ENCODE peak calls at places on chromosome 10, in ten cellular contexts. Z, H, G, S, T, X, D, O, Y and E are unnamed samples.
A peak's percentile ranks its signal among the peaks of the same experiment; 100 is the strongest.

GRCh38 chr10:103668351-103669242 is 175.1 kb downstream of the NEURL1 start:
- DNase-seq in Z (no peak), Y (peak; percentile 24), G (peak; percentile 86), S (peak; percentile 47), O (no peak), D (no peak), H (no peak), T (no peak), X (peak; percentile 78), E (no peak)

GRCh38 chr10:104120061-104120460 is 1.9 kb upstream of the SFR1 start:
- DNase-seq in S (no peak), D (no peak), Y (peak; percentile 24), Z (no peak), T (no peak), X (peak; percentile 16), H (peak; percentile 89), G (no peak), O (no peak), E (no peak)

GRCh38 chr10:65950075-65950474 is 975.8 kb upstream of the LRRTM3 start:
- DNase-seq in S (peak; percentile 20), Z (no peak), O (peak; percentile 4), G (no peak), Y (peak; percentile 13), X (no peak), T (no peak), D (no peak), H (peak; percentile 40), E (no peak)

GRCh38 chr10:22612316-22612715 is 102.1 kb downstream of the PIP4K2A start:
- DNase-seq in G (no peak), H (no peak), Y (no peak), O (no peak), S (no peak), X (no peak), D (peak; percentile 46), T (no peak), Z (no peak), E (no peak)

GRCh38 chr10:8049874-8050560 is 4.5 kb upstream of the GATA3 start:
- DNase-seq in D (no peak), T (no peak), S (no peak), O (peak; percentile 47), X (no peak), Z (peak; percentile 58), H (peak; percentile 65), G (no peak), Y (no peak), E (no peak)

GRCh38 chr10:45058992-45059561 is 58.4 kb downstream of the ZNF22 start:
- DNase-seq in G (no peak), Y (no peak), Z (no peak), S (no peak), T (no peak), H (peak; percentile 32), O (no peak), X (no peak), D (no peak), E (no peak)

GRCh38 chr10:32112055-32112454 is 55.8 kb upstream of the KIF5B start:
- DNase-seq in D (no peak), Y (peak; percentile 62), H (peak; percentile 55), S (peak; percentile 52), Z (no peak), T (peak; percentile 57), X (peak; percentile 49), O (peak; percentile 15), G (no peak), E (peak; percentile 25)

GRCh38 chr10:121459765-121460453 is 138.3 kb downstream of the FGFR2 start:
- DNase-seq in D (no peak), T (peak; percentile 47), X (peak; percentile 36), G (peak; percentile 80), S (no peak), H (peak; percentile 33), Z (no peak), O (no peak), Y (peak; percentile 71), E (no peak)

GRCh38 chr10:14173706-14174594 is 156.8 kb downstream of the FRMD4A start:
- DNase-seq in X (peak; percentile 37), T (no peak), D (no peak), Z (peak; percentile 43), Y (peak; percentile 40), G (no peak), H (peak; percentile 7), O (no peak), S (peak; percentile 33), E (no peak)

GRCh38 chr10:30374353-30374752 is 25.3 kb upstream of the MTPAP start:
- DNase-seq in S (no peak), H (no peak), D (no peak), T (no peak), Y (no peak), O (peak; percentile 60), G (no peak), X (no peak), Z (no peak), E (no peak)

GRCh38 chr10:13270877-13271551 is 28.9 kb downstream of the PHYH start:
- DNase-seq in S (peak; percentile 23), G (no peak), T (no peak), O (peak; percentile 7), Y (peak; percentile 7), X (peak; percentile 46), H (peak; percentile 20), D (no peak), Z (no peak), E (no peak)

GRCh38 chr10:132356621-132357195 is 24.7 kb downstream of the LRRC27 start:
- DNase-seq in S (no peak), X (no peak), Z (no peak), G (no peak), T (no peak), H (no peak), O (no peak), Y (no peak), D (no peak), E (no peak)

DNA sequence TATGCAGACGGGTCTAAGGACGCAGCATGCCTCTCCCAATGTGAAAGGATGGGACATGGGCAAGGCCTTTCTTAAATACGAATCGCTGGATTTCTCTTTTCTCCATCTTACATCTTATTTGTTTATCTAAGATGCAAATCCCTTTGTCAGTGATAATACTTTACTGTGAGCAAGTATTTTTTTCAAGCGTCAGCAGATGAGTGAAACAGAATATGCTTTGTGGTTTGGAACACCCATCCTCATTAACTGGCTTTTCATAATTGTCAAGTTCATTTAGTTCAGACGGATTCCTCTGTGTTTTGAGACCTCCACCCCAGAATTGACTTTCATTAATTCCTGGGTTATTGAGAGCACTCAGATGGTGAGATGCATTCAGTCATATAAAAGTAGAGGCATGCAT is 149.8 kb downstream of the NSUN6 start:
- DNase-seq in X (no peak), T (no peak), Y (no peak), S (no peak), G (no peak), O (no peak), Z (no peak), D (no peak), H (no peak), E (no peak)
- H3K4me3 ChIP-seq in X (no peak overlapping the region), T (peak overlapping the region; percentile 31), Y (no peak overlapping the region), S (no peak overlapping the region), G (no peak overlapping the region), O (no peak overlapping the region), Z (no peak overlapping the region), D (no peak overlapping the region), H (no peak overlapping the region), E (no peak overlapping the region)

GRCh38 chr10:127426746-127427145 is 122.4 kb upstream of the NPS start:
- DNase-seq in T (no peak), O (no peak), Z (no peak), Y (no peak), D (no peak), S (no peak), X (no peak), H (no peak), G (no peak), E (no peak)

GRCh38 chr10:127431525-127431924 is 117.6 kb upstream of the NPS start:
- DNase-seq in O (no peak), Z (no peak), G (no peak), D (no peak), Y (no peak), H (no peak), T (no peak), S (no peak), X (no peak), E (no peak)

GRCh38 chr10:127429601-127430312 is 119.4 kb upstream of the NPS start:
- DNase-seq in Z (no peak), X (no peak), D (no peak), G (no peak), O (no peak), H (no peak), T (no peak), Y (no peak), S (no peak), E (no peak)

GRCh38 chr10:127427926-127428325 is 121.2 kb upstream of the NPS start:
- DNase-seq in S (no peak), H (no peak), O (no peak), Z (no peak), G (no peak), D (no peak), X (no peak), T (no peak), Y (no peak), E (no peak)

GRCh38 chr10:127428385-127428980 is 120.6 kb upstream of the NPS start:
- DNase-seq in X (no peak), O (no peak), H (no peak), T (no peak), G (no peak), Y (no peak), Z (no peak), D (no peak), S (no peak), E (no peak)
- H3K4me3 ChIP-seq in X (no peak overlapping the region), O (no peak overlapping the region), H (no peak overlapping the region), T (no peak overlapping the region), G (no peak overlapping the region), Y (no peak overlapping the region), Z (peak overlapping the region; percentile 66), D (no peak overlapping the region), S (no peak overlapping the region), E (no peak overlapping the region)

DNA sequence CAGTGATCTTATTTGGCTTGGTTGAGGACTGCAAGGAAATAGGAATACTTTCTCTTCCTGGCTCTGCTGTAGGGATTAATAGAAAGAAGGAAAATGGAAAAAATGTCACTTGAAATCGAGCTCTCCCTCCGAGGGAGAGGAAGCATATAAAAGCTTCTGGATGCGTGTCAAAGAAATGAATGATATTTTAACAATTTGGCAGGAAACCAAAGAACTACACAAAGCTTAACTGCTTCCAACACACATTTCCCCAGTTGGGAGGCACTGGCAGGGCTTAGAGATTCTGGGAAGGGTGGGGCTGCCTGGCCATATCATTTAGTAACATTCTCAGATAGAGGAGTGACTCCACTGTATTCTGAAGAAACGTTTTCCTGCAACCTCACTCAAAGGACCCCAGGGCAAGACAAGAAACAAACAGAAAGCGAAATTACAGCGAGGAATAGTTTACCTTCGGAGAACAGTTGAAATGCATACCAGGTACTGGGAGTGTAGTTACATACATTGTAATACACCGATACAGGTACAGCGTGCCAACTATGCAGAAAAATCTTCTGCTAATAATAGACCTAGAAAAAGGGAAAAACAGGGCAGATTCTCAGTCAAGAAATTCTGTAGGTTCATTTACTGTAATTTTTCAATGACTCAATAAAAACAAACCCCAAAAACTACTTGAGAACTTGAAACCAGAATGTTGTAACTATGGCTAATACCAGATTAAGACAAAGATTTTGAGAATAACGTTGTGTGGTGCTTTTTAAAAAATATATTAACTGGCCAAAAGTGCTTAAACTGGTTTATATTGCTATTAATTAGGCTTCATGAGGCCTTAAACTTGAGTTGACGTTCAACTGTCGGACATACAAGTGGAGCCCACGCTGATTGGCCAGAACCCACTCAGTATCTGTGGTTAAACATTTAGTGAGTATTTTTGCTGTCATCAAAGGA is 75.7 kb upstream of the ASAH2 start:
- DNase-seq in H (peak; percentile 61), Z (no peak), X (peak; percentile 85), G (no peak), O (peak; percentile 24), D (no peak), S (peak; percentile 45), Y (peak; percentile 81), T (no peak), E (peak; percentile 66)
- H3K4me3 ChIP-seq in H (peak overlapping the region; percentile 63), Z (no peak overlapping the region), X (no peak overlapping the region), G (peak overlapping the region; percentile 50), O (no peak overlapping the region), D (no peak overlapping the region), S (no peak overlapping the region), Y (no peak overlapping the region), T (no peak overlapping the region), E (peak overlapping the region; percentile 24)

GRCh38 chr10:80737209-80737608 is 199.5 kb downstream of the SH2D4B start:
- DNase-seq in H (no peak), S (no peak), Z (no peak), X (no peak), O (no peak), D (no peak), Y (no peak), T (no peak), G (no peak), E (no peak)
- H3K4me3 ChIP-seq in H (no peak overlapping the region), S (no peak overlapping the region), Z (no peak overlapping the region), X (no peak overlapping the region), O (no peak overlapping the region), D (no peak overlapping the region), Y (no peak overlapping the region), T (no peak overlapping the region), G (no peak overlapping the region), E (no peak overlapping the region)